ENCODE peak calls at places on chromosomes 4 and X, in eight cellular contexts. One of them, this sample, is unnamed.

GRCh38 chr4:138522366-138522765 is 280.2 kb upstream of the SLC7A11 start:
- DNase-seq in NCI-H2081: peak; percentile 16
- DNase-seq in KBM-7: peak; percentile 36
- DNase-seq in left lung: no peak
- DNase-seq in renal cortical epithelial cell: peak; percentile 46
- DNase-seq in AG04450: no peak
- DNase-seq in epithelial cell of prostate: no peak
- DNase-seq in amygdala: no peak
- DNase-seq in this sample: no peak

GRCh38 chr4:7868430-7868775 is 71.3 kb downstream of the AFAP1 start:
- DNase-seq in amygdala: no peak
- DNase-seq in epithelial cell of prostate: no peak
- DNase-seq in AG04450: no peak
- DNase-seq in renal cortical epithelial cell: no peak
- DNase-seq in left lung: no peak
- DNase-seq in KBM-7: no peak
- DNase-seq in NCI-H2081: no peak
- DNase-seq in this sample: no peak

GRCh38 chr4:80732010-80732409 is 298.5 kb upstream of the BMP3 start:
- DNase-seq in epithelial cell of prostate: peak; percentile 44
- DNase-seq in renal cortical epithelial cell: peak; percentile 61
- DNase-seq in KBM-7: no peak
- DNase-seq in AG04450: no peak
- DNase-seq in amygdala: no peak
- DNase-seq in left lung: no peak
- DNase-seq in NCI-H2081: no peak
- DNase-seq in this sample: no peak

GRCh38 chr4:38149472-38149871 is 189.3 kb downstream of the PTTG2 start:
- DNase-seq in KBM-7: no peak
- DNase-seq in AG04450: no peak
- DNase-seq in epithelial cell of prostate: no peak
- DNase-seq in renal cortical epithelial cell: no peak
- DNase-seq in NCI-H2081: no peak
- DNase-seq in amygdala: no peak
- DNase-seq in left lung: no peak
- DNase-seq in this sample: no peak

GRCh38 chr4:93788712-93789111 is 39.8 kb upstream of the ATOH1 start:
- DNase-seq in renal cortical epithelial cell: peak; percentile 29
- DNase-seq in epithelial cell of prostate: no peak
- DNase-seq in amygdala: no peak
- DNase-seq in NCI-H2081: no peak
- DNase-seq in left lung: no peak
- DNase-seq in AG04450: no peak
- DNase-seq in KBM-7: peak; percentile 26
- DNase-seq in this sample: no peak

GRCh38 chrX:154775611-154776349 is 13.1 kb downstream of the DKC1 start:
- DNase-seq in NCI-H2081: no peak
- DNase-seq in epithelial cell of prostate: peak; percentile 1
- DNase-seq in renal cortical epithelial cell: peak; percentile 89
- DNase-seq in AG04450: no peak
- DNase-seq in left lung: no peak
- DNase-seq in amygdala: no peak
- DNase-seq in KBM-7: peak; percentile 42
- DNase-seq in this sample: no peak

GRCh38 chr4:4696521-4696920 is 154.7 kb upstream of the STX18 start:
- DNase-seq in KBM-7: no peak
- DNase-seq in NCI-H2081: no peak
- DNase-seq in left lung: no peak
- DNase-seq in AG04450: no peak
- DNase-seq in amygdala: no peak
- DNase-seq in renal cortical epithelial cell: no peak
- DNase-seq in epithelial cell of prostate: no peak
- DNase-seq in this sample: no peak

GRCh38 chrX:40298569-40298968 is 200.8 kb upstream of the BCOR start:
- DNase-seq in KBM-7: no peak
- DNase-seq in AG04450: no peak
- DNase-seq in left lung: no peak
- DNase-seq in epithelial cell of prostate: no peak
- DNase-seq in NCI-H2081: no peak
- DNase-seq in amygdala: no peak
- DNase-seq in renal cortical epithelial cell: no peak
- DNase-seq in this sample: no peak

GRCh38 chr4:156496797-156497196 is 474.8 kb downstream of the PDGFC start:
- DNase-seq in epithelial cell of prostate: no peak
- DNase-seq in amygdala: no peak
- DNase-seq in KBM-7: no peak
- DNase-seq in left lung: no peak
- DNase-seq in renal cortical epithelial cell: no peak
- DNase-seq in NCI-H2081: no peak
- DNase-seq in AG04450: no peak
- DNase-seq in this sample: no peak

GRCh38 chr4:187380181-187380581 is 615.4 kb upstream of the ZFP42 start:
- DNase-seq in epithelial cell of prostate: no peak
- DNase-seq in renal cortical epithelial cell: peak; percentile 37
- DNase-seq in amygdala: no peak
- DNase-seq in left lung: no peak
- DNase-seq in NCI-H2081: no peak
- DNase-seq in KBM-7: peak; percentile 9
- DNase-seq in AG04450: no peak
- DNase-seq in this sample: no peak

GRCh38 chrX:31099536-31100090 is 27.8 kb upstream of the FTHL17 start:
- DNase-seq in amygdala: no peak
- DNase-seq in epithelial cell of prostate: no peak
- DNase-seq in left lung: no peak
- DNase-seq in NCI-H2081: no peak
- DNase-seq in AG04450: no peak
- DNase-seq in KBM-7: peak; percentile 86
- DNase-seq in renal cortical epithelial cell: no peak
- DNase-seq in this sample: no peak

GRCh38 chr4:83582289-83582756 is 46.4 kb downstream of the GPAT3 start:
- DNase-seq in amygdala: peak; percentile 19
- DNase-seq in renal cortical epithelial cell: peak; percentile 94
- DNase-seq in AG04450: no peak
- DNase-seq in NCI-H2081: peak; percentile 33
- DNase-seq in epithelial cell of prostate: peak; percentile 31
- DNase-seq in KBM-7: no peak
- DNase-seq in left lung: no peak
- DNase-seq in this sample: no peak

GRCh38 chr4:122293374-122294365 is 85.1 kb upstream of the ADAD1 start:
- DNase-seq in KBM-7: no peak
- DNase-seq in NCI-H2081: no peak
- DNase-seq in epithelial cell of prostate: no peak
- DNase-seq in AG04450: no peak
- DNase-seq in renal cortical epithelial cell: no peak
- DNase-seq in left lung: peak; percentile 34
- DNase-seq in amygdala: peak; percentile 7
- DNase-seq in this sample: no peak

GRCh38 chrX:66071116-66071515 is 31.2 kb upstream of the VSIG4 start:
- DNase-seq in renal cortical epithelial cell: no peak
- DNase-seq in left lung: no peak
- DNase-seq in NCI-H2081: no peak
- DNase-seq in AG04450: no peak
- DNase-seq in KBM-7: no peak
- DNase-seq in epithelial cell of prostate: no peak
- DNase-seq in amygdala: no peak
- DNase-seq in this sample: no peak

GRCh38 chr4:74415602-74416300 is 29.2 kb upstream of the AREG start:
- DNase-seq in NCI-H2081: no peak
- DNase-seq in left lung: no peak
- DNase-seq in renal cortical epithelial cell: no peak
- DNase-seq in AG04450: no peak
- DNase-seq in amygdala: no peak
- DNase-seq in epithelial cell of prostate: no peak
- DNase-seq in KBM-7: no peak
- DNase-seq in this sample: no peak

GRCh38 chr4:144716778-144717177 is 70.8 kb downstream of the HHIP start:
- DNase-seq in left lung: no peak
- DNase-seq in renal cortical epithelial cell: peak; percentile 43
- DNase-seq in epithelial cell of prostate: no peak
- DNase-seq in NCI-H2081: no peak
- DNase-seq in AG04450: no peak
- DNase-seq in amygdala: no peak
- DNase-seq in KBM-7: no peak
- DNase-seq in this sample: no peak

GRCh38 chr4:108135549-108136209 is 33.1 kb downstream of the LEF1 start:
- DNase-seq in renal cortical epithelial cell: no peak
- DNase-seq in KBM-7: peak; percentile 34
- DNase-seq in AG04450: no peak
- DNase-seq in amygdala: no peak
- DNase-seq in epithelial cell of prostate: peak; percentile 18
- DNase-seq in NCI-H2081: peak; percentile 57
- DNase-seq in left lung: no peak
- DNase-seq in this sample: no peak

GRCh38 chr4:122744229-122744628 is 11.7 kb downstream of the BBS12 start:
- DNase-seq in renal cortical epithelial cell: peak; percentile 57
- DNase-seq in amygdala: no peak
- DNase-seq in NCI-H2081: no peak
- DNase-seq in left lung: no peak
- DNase-seq in epithelial cell of prostate: no peak
- DNase-seq in AG04450: no peak
- DNase-seq in KBM-7: peak; percentile 47
- DNase-seq in this sample: no peak

This sample was measured in esophagus squamous epithelium.